ENCODE peak calls at places on chromosomes 3 and 15, in four cellular contexts. B is CD4-positive, CD25-positive, alpha-beta regulatory T cell; K is fibroblast of lung; I is CD8-positive, alpha-beta T cell. H is an unnamed sample. For H3K4me1, the result is how much of the 10 kb centered on the place peaks cover.

GRCh38 chr15:78208887-78209645 is 25.3 kb downstream of the ACSBG1 start:
- DNase-seq in B (no peak), K (no peak), I (no peak), H (no peak)

GRCh38 chr3:3119393-3119851 is 7.3 kb upstream of the TRNT1 start:
- DNase-seq in B (no peak), K (no peak), I (no peak), H (no peak)

GRCh38 chr3:77372634-77373346 is 332.9 kb downstream of the ROBO2 start:
- DNase-seq in B (no peak), K (no peak), I (no peak), H (no peak)

GRCh38 chr3:73766599-73767378 is 142.0 kb upstream of the PDZRN3 start:
- DNase-seq in B (no peak), K (peak), I (no peak), H (peak)

GRCh38 chr3:107272885-107273284 is 104.4 kb upstream of the CCDC54 start:
- DNase-seq in B (no peak), K (no peak), I (no peak), H (no peak)

GRCh38 chr15:77474310-77474986 is 53.8 kb downstream of the HMG20A start:
- DNase-seq in B (no peak), K (no peak), I (no peak), H (no peak)

GRCh38 chr15:36914466-36914865 is 185.9 kb downstream of the MEIS2 start:
- DNase-seq in B (no peak), K (no peak), I (no peak), H (no peak)

GRCh38 chr3:195886181-195887141 is 21.9 kb downstream of the TNK2 start:
- DNase-seq in B (no peak), K (peak), I (no peak), H (no peak)

GRCh38 chr15:96247631-96248305 is 82.7 kb upstream of the NR2F2 start:
- DNase-seq in B (no peak), K (peak), I (no peak), H (no peak)

GRCh38 chr3:138948371-138949001 is 1.5 kb downstream of the FOXL2NB start:
- DNase-seq in B (no peak), K (no peak), I (no peak), H (no peak)

GRCh38 chr3:126858887-126859286 is 124.0 kb upstream of the PLXNA1 start:
- DNase-seq in B (no peak), K (peak), I (no peak), H (no peak)

GRCh38 chr15:55282284-55282833 is 7.3 kb downstream of the RAB27A start:
- DNase-seq in B (no peak), K (peak), I (no peak), H (no peak)

GRCh38 chr3:52039846-52040245 is 16.5 kb downstream of the DUSP7 start:
- DNase-seq in B (no peak), K (peak), I (no peak), H (no peak)

GRCh38 chr15:92907880-92908279 is 7.8 kb downstream of the CHD2 start:
- DNase-seq in B (no peak), K (peak), I (no peak), H (no peak)

GRCh38 chr3:112390783-112391641 is 58.1 kb downstream of the CD200 start:
- DNase-seq in B (no peak), K (peak), I (no peak), H (no peak)

GRCh38 chr3:39637807-39638206 is 170.3 kb downstream of the MOBP start:
- DNase-seq in B (no peak), K (peak), I (no peak), H (no peak)

GRCh38 chr3:119630562-119631329 is 29.6 kb downstream of the POPDC2 start:
- DNase-seq in B (no peak), K (peak), I (no peak), H (no peak)

GRCh38 chr15:92653836-92654524 is 1.6 kb downstream of the FAM174B start:
- DNase-seq in B (no peak), K (peak), I (no peak), H (no peak)

GRCh38 chr15:101168463-101168824 is 83.4 kb downstream of the CHSY1 start:
- DNase-seq in B (no peak), K (peak), I (no peak), H (no peak)

GRCh38 chr3:31495971-31496370 is 36.8 kb upstream of the STT3B start:
- DNase-seq in B (no peak), K (peak), I (no peak), H (no peak)

GRCh38 chr15:39509941-39510845 is 70.7 kb upstream of the THBS1 start:
- DNase-seq in B (no peak), K (no peak), I (no peak), H (no peak)

GRCh38 chr3:193711165-193711485 is 118.1 kb downstream of the OPA1 start:
- DNase-seq in B (no peak), K (no peak), I (no peak), H (no peak)

DNA sequence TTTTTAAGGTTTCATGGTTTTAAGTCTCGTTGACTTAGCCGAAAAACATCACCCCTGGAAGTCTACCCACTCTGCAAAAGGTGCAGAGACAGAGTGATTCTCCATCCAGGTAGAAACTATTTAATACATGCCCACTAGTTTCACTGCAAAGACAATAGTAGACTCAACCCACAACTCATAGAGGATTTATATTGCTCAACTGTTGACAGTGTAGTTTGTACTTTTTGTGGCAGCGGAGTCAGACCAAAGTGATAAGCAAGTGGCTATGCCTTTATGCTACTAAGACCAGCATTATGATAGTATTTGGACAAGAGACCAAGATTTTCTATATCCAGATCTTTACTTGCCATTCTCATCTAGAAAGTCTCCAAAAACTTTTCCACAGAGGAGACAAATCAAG is 98.8 kb upstream of the ZBTB20 start:
- DNase-seq in B (no peak), K (peak), I (no peak), H (no peak)
- H3K27ac ChIP-seq in B (no peak), K (no peak), I (no peak), H (no peak)

GRCh38 chr3:192413461-192413860 is 313.9 kb downstream of the FGF12 start:
- DNase-seq in B (no peak), K (peak), I (no peak), H (no peak)

GRCh38 chr3:192419312-192419711 is 308.0 kb downstream of the FGF12 start:
- DNase-seq in B (no peak), K (no peak), I (no peak), H (no peak)

GRCh38 chr3:192417559-192418055 is 309.7 kb downstream of the FGF12 start:
- DNase-seq in B (no peak), K (no peak), I (no peak), H (no peak)

GRCh38 chr3:192422321-192422997 is 304.9 kb downstream of the FGF12 start:
- DNase-seq in B (no peak), K (peak), I (no peak), H (no peak)

DNA sequence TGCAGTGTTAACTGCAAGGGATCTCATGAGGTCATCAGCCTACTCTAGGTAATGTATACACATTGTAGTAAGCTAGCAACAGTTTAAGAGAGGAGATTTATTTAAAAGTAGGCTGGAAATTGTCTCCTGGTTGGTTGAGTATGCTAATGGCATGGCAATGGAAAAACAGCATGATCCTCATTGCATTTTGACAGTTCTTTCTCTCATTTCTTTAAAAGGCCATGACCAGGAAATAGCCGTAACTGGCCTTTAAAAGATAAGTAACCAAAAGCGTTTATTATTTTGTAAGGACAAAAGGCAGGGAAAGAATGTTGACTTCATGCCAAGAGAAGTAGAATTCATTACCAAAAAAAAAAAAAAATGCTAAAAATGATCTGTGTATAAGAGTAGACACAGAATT is 310.3 kb downstream of the FGF12 start:
- DNase-seq in B (no peak), K (peak), I (no peak), H (no peak)
- H3K4me1 ChIP-seq in B (under half), K (under half), I (under half), H (under half)

DNA sequence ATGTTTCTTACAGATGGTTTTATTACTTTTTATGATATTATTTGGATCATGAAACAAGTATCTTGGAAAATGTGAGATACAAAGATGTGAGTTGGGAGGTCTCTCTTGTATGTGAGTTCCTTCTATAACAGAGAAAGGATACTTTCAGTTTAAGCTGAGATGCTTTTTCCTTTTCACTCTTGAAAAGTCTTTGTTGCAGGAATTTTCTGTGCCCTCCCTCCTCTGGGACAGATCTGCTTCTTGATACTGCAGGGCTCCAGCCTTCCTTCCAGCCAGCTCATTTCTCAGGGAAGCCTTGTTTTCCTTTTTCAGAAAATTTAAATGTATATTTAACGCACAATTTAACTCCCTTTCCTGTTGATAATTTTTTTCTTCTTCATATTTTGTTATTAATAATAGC is 105.4 kb downstream of the IGF1R start:
- DNase-seq in B (no peak), K (no peak), I (no peak), H (no peak)
- H3K27ac ChIP-seq in B (no peak), K (peak), I (no peak), H (no peak)

DNA sequence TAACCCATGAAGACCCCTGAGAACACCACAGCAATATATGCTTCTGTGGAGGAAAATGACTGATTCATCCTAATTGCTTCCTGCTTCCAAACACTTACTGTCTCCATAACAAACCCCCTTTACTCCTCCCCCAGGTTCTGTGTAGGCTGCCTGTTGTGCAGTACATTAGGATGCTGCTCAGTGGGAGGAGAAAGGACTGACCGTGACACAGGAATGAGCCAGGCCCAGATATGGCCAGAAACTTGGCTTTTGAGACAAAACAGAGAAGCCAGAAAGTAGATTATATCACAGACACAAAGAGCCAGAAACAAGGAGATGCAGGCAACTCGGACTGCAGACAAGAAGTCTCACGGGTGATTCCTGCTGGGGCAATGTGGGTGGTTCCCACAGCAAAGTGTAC is 68.1 kb upstream of the HEG1 start:
- DNase-seq in B (no peak), K (peak), I (no peak), H (no peak)
- H3K4me1 ChIP-seq in B (under half), K (under half), I (under half), H (under half)

GRCh38 chr3:23157331-23157730 is 45.8 kb upstream of the UBE2E2 start:
- DNase-seq in B (no peak), K (no peak), I (no peak), H (no peak)

GRCh38 chr3:23161896-23162570 is 41.1 kb upstream of the UBE2E2 start:
- DNase-seq in B (no peak), K (no peak), I (no peak), H (no peak)

GRCh38 chr3:23162939-23163338 is 40.2 kb upstream of the UBE2E2 start:
- DNase-seq in B (no peak), K (no peak), I (no peak), H (no peak)

GRCh38 chr3:23161308-23161707 is 41.8 kb upstream of the UBE2E2 start:
- DNase-seq in B (no peak), K (peak), I (no peak), H (no peak)

DNA sequence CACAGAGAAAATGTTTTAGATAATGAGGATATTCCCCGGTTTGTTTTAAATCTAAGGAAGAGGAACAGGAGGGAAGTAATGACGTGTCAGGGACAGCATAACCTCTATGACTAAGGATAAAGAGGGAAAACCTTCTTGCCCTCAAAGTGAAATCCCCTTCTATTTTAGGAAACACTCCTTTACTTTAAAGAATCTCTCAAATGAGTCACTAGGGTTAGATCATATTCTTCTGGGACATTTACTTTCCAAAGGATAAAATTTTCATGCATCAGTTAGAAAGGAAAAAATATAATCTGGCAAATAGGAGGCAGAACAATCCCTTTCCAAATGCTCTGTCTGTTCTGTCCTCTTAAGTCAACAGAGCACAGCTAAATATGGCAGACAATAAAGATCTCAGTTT is 43.2 kb upstream of the UBE2E2 start:
- DNase-seq in B (no peak), K (peak), I (no peak), H (no peak)
- H3K27ac ChIP-seq in B (no peak), K (peak), I (no peak), H (no peak)

GRCh38 chr3:111073186-111073585 is 1.6 kb downstream of the NECTIN3 start:
- DNase-seq in B (no peak), K (peak), I (no peak), H (no peak)
- H3K4me1 ChIP-seq in B (under half), K (under half), I (under half), H (half or more)

GRCh38 chr3:8966150-8966819 is 3.0 kb upstream of the RAD18 start:
- DNase-seq in B (no peak), K (no peak), I (no peak), H (no peak)
- H3K27ac ChIP-seq in B (no peak), K (no peak), I (no peak), H (no peak)

GRCh38 chr3:185062221-185062620 is 90.6 kb downstream of the C3orf70 start:
- DNase-seq in B (no peak), K (no peak), I (no peak), H (no peak)
- H3K4me1 ChIP-seq in B (under half), K (under half), I (under half), H (under half)

DNA sequence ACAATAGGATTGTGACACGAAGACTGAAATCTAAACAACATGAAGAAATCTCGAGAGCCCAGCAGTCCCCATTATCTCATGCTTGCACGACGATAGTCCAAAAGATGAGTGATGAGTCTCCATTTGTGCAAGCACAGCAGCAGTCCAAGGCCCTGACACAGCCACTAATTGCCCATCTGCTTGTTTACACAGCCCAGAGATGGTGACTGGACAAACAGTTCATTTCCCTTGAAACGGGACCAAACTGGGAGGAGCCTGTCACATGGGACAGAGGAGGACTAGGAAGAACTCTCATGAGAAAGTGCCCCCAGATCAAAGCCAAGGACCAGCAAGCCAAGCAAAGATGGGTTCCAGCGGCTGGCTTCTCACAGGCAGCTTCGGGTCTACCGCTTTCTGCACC is 121.0 kb downstream of the GREM1 start:
- DNase-seq in B (no peak), K (peak), I (no peak), H (no peak)
- H3K27ac ChIP-seq in B (no peak), K (peak), I (no peak), H (no peak)